ENCODE peak calls at places on chromosomes 3 and 15, in seven cellular contexts. Y is A549, C is GM23248, S is foreskin fibroblast, Z is fibroblast of lung, O is iPS DF 6.9, T is skeletal muscle cell. L is an unnamed sample.

GRCh38 chr3:37054370-37054769 is 61.1 kb downstream of the MLH1 start:
- DNase-seq in T (peak), Y (peak), O (no peak), C (peak), S (peak), Z (peak), L (peak)

GRCh38 chr15:28935316-28935715 is 49.5 kb downstream of the APBA2 start:
- DNase-seq in T (no peak), S (no peak), O (no peak), Z (no peak), Y (peak), C (peak), L (no peak)

GRCh38 chr3:15325228-15325627 is 7.2 kb downstream of the SH3BP5 start:
- DNase-seq in Z (no peak), S (peak), C (peak), T (peak), Y (no peak), O (no peak), L (no peak)

GRCh38 chr3:195911041-195911945 is 2.9 kb upstream of the TNK2 start:
- DNase-seq in O (no peak), S (no peak), T (no peak), Y (no peak), Z (no peak), C (peak), L (no peak)

GRCh38 chr3:156443079-156443478 is 111.8 kb downstream of the SSR3 start:
- DNase-seq in O (no peak), C (no peak), Y (no peak), Z (no peak), S (no peak), T (no peak), L (no peak)

GRCh38 chr3:71908001-71908400 is 123.1 kb upstream of the PROK2 start:
- DNase-seq in Z (no peak), S (no peak), Y (no peak), T (no peak), O (no peak), C (peak), L (no peak)

GRCh38 chr3:109265300-109265699 is 51.0 kb downstream of the DPPA2 start:
- DNase-seq in T (no peak), Z (peak), S (no peak), Y (no peak), O (no peak), C (peak), L (no peak)

GRCh38 chr3:123027292-123028232 is at the start of gene SEMA5B:
- DNase-seq in T (no peak), C (peak), Y (peak), Z (no peak), O (no peak), S (no peak), L (no peak)

GRCh38 chr3:177379045-177379444 is 181.8 kb upstream of the TBL1XR1 start:
- DNase-seq in Y (no peak), Z (no peak), C (no peak), S (no peak), O (no peak), T (no peak), L (no peak)

GRCh38 chr3:33231755-33232465 is 13.3 kb upstream of the SUSD5 start:
- DNase-seq in S (no peak), Y (no peak), Z (no peak), O (no peak), C (no peak), T (no peak), L (no peak)

GRCh38 chr3:105915524-105915923 is 46.7 kb upstream of the CBLB start:
- DNase-seq in T (no peak), Y (no peak), O (no peak), C (peak), Z (no peak), S (peak), L (no peak)

GRCh38 chr3:49120096-49120437 is 556 bp downstream of the USP19 start:
- DNase-seq in S (no peak), Z (no peak), T (no peak), C (peak), O (no peak), Y (peak), L (no peak)

GRCh38 chr15:31325432-31325975 is 1.1 kb upstream of the KLF13 start:
- DNase-seq in Y (peak), O (no peak), S (no peak), Z (peak), C (peak), T (no peak), L (no peak)

GRCh38 chr3:8607285-8608040 is 37.1 kb downstream of the SSUH2 start:
- DNase-seq in T (no peak), C (peak), Z (peak), S (peak), Y (peak), O (no peak), L (no peak)

GRCh38 chr3:26460975-26461374 is 161.6 kb upstream of the LRRC3B start:
- DNase-seq in Y (no peak), Z (no peak), C (no peak), T (no peak), S (no peak), O (no peak), L (no peak)

GRCh38 chr3:39933986-39934693 is 124.7 kb downstream of the MYRIP start:
- DNase-seq in S (peak), Y (no peak), O (no peak), T (no peak), C (no peak), Z (no peak), L (no peak)

GRCh38 chr15:76935620-76936019 is 4.1 kb downstream of the RCN2 start:
- DNase-seq in S (no peak), T (no peak), Z (no peak), C (no peak), O (no peak), Y (no peak), L (no peak)

GRCh38 chr3:100891827-100892226 is 101.4 kb downstream of the ABI3BP start:
- DNase-seq in T (no peak), C (no peak), O (no peak), S (no peak), Y (no peak), Z (no peak), L (no peak)

GRCh38 chr15:25061808-25062550 is 107.2 kb downstream of the SNRPN start:
- DNase-seq in Z (no peak), T (no peak), C (no peak), S (no peak), Y (no peak), O (no peak), L (no peak)

GRCh38 chr3:195221015-195221853 is 49.7 kb downstream of the XXYLT1 start:
- DNase-seq in C (peak), Y (no peak), S (no peak), Z (peak), T (no peak), O (no peak), L (no peak)

GRCh38 chr3:124431585-124431984 is 298.7 kb upstream of the UMPS start:
- DNase-seq in T (no peak), O (no peak), C (no peak), S (no peak), Y (no peak), Z (no peak), L (no peak)

GRCh38 chr15:48330045-48330840 is 986 bp upstream of the DUT start:
- DNase-seq in S (no peak), C (peak), T (no peak), Z (peak), Y (no peak), O (no peak), L (no peak)

GRCh38 chr3:8621872-8622271 is 22.7 kb downstream of the SSUH2 start:
- DNase-seq in T (peak), C (peak), O (no peak), Y (no peak), S (peak), Z (peak), L (peak)

GRCh38 chr15:52093539-52094502 is 18.8 kb downstream of the BCL2L10 start:
- DNase-seq in T (peak), S (peak), Z (peak), Y (peak), O (no peak), C (peak), L (peak)

GRCh38 chr3:67804089-67804488 is 149.7 kb upstream of the SUCLG2 start:
- DNase-seq in C (no peak), T (no peak), S (peak), Y (no peak), Z (peak), O (no peak), L (no peak)

GRCh38 chr3:70728311-70728710 is 415.9 kb upstream of the MDFIC2 start:
- DNase-seq in Z (peak), O (no peak), T (no peak), C (peak), S (peak), Y (no peak), L (peak)

GRCh38 chr3:16090013-16090412 is 84.5 kb upstream of the GALNT15 start:
- DNase-seq in O (no peak), C (peak), T (peak), Z (peak), S (peak), Y (peak), L (peak)

GRCh38 chr3:128378631-128379347 is 87.9 kb downstream of the DNAJB8 start:
- DNase-seq in Y (no peak), Z (peak), C (peak), T (peak), O (no peak), S (peak), L (no peak)

GRCh38 chr3:76264496-76264895 is 479.1 kb upstream of the ZNF717 start:
- DNase-seq in O (no peak), Z (no peak), Y (no peak), T (no peak), C (no peak), S (no peak), L (no peak)

GRCh38 chr15:40696228-40696627 is 1.3 kb downstream of the RAD51 start:
- DNase-seq in O (no peak), C (peak), T (no peak), S (no peak), Z (no peak), Y (no peak), L (no peak)
- H3K4me3 ChIP-seq in O (peak), C (peak), T (peak), S (peak), Z (peak), Y (peak), L (peak)

GRCh38 chr15:67033521-67033920 is 31.9 kb upstream of the SMAD3 start:
- DNase-seq in Y (no peak), S (no peak), O (no peak), C (no peak), Z (no peak), T (no peak), L (no peak)
- H3K4me3 ChIP-seq in Y (no peak), S (no peak), O (peak), C (peak), Z (no peak), T (peak), L (no peak)

GRCh38 chr3:31010491-31010890 is 116.0 kb upstream of the GADL1 start:
- DNase-seq in S (peak), C (peak), O (no peak), Y (no peak), T (peak), Z (peak), L (no peak)
- H3K4me3 ChIP-seq in S (no peak), C (no peak), O (no peak), Y (no peak), T (no peak), Z (no peak), L (no peak)

DNA sequence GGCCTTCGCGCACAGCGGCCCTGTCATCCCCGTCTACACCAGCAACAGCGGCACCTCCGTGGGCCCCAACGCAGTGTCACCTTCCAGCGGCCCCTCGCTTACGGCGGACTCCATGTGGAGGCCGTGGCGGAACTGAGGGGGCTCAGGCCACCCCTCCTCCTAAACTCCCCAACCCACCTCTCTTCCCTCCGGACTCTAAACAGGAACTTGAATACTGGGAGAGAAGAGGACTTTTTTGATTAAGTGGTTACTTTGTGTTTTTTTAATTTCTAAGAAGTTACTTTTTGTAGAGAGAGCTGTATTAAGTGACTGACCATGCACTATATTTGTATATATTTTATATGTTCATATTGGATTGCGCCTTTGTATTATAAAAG is 2.1 kb downstream of the HES1 start:
- DNase-seq in O (no peak), Y (no peak), C (no peak), S (no peak), T (no peak), Z (no peak), L (no peak)
- H3K4me3 ChIP-seq in O (peak), Y (peak), C (peak), S (peak), T (peak), Z (peak), L (peak)

DNA sequence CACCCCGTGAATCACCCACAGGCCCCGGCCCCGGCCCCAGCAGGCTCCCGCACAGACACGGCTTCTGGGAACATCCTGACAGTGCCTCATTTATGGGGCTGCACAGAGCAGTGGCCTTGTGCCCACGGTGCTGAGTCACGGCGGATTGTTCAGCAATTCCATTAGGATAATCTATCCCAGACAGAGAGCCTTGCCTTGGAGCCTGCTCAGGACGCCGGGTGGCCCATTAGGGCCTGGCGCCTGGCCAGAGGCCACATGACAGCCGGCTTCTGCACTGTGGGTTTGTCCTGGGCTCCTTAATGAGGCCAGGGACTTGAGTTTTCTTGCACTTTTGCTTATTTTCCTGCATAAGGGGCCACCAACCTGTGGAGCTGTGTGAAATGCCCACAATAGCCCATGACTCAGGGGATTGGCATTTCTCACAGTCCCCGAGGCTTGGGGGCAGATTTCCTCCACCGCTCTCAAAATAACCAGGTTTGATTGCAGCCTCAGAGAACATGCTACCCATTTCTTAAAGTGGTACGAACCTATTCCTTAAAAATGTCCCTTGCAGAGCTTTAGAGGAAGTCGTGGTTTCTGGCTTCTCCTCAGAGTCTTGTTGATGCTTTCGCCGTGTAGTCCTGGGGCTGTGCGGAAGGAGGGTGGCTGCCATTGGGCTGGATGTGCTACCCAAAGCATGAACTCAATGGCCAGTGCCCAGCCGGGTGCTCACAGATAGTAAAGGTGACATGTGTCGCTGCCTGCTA is 19.0 kb downstream of the SYNM start:
- DNase-seq in S (peak), T (peak), C (peak), O (no peak), Z (peak), Y (peak), L (peak)
- H3K4me3 ChIP-seq in S (peak), T (peak), C (peak), O (no peak), Z (peak), Y (peak), L (peak)